ENCODE peak calls at places on chromosomes 7 and 10, in eight cellular contexts. One of them, this sample, is unnamed.

GRCh38 chr10:109881481-109881880 is 41.8 kb downstream of the XPNPEP1 start:
- DNase-seq in A549: no peak
- DNase-seq in heart left ventricle: no peak
- DNase-seq in brain microvascular endothelial cell: no peak
- DNase-seq in mesendoderm: no peak
- DNase-seq in iPS DF 6.9: no peak
- DNase-seq in SK-N-SH: no peak
- DNase-seq in dorsolateral prefrontal cortex: no peak
- DNase-seq in this sample: peak

GRCh38 chr7:130850960-130851359 is 117.0 kb upstream of the KLF14 start:
- DNase-seq in mesendoderm: no peak
- DNase-seq in SK-N-SH: no peak
- DNase-seq in dorsolateral prefrontal cortex: no peak
- DNase-seq in iPS DF 6.9: no peak
- DNase-seq in heart left ventricle: no peak
- DNase-seq in A549: no peak
- DNase-seq in brain microvascular endothelial cell: no peak
- DNase-seq in this sample: no peak

GRCh38 chr10:44391981-44392380 is 7.1 kb upstream of the CXCL12 start:
- DNase-seq in mesendoderm: no peak
- DNase-seq in A549: no peak
- DNase-seq in iPS DF 6.9: no peak
- DNase-seq in brain microvascular endothelial cell: no peak
- DNase-seq in heart left ventricle: no peak
- DNase-seq in dorsolateral prefrontal cortex: no peak
- DNase-seq in SK-N-SH: no peak
- DNase-seq in this sample: peak

GRCh38 chr10:95242581-95243317 is 48.1 kb downstream of the PDLIM1 start:
- DNase-seq in SK-N-SH: peak
- DNase-seq in A549: peak
- DNase-seq in iPS DF 6.9: peak
- DNase-seq in heart left ventricle: no peak
- DNase-seq in brain microvascular endothelial cell: no peak
- DNase-seq in mesendoderm: peak
- DNase-seq in dorsolateral prefrontal cortex: peak
- DNase-seq in this sample: peak

GRCh38 chr7:93382362-93382761 is 150.2 kb downstream of the VPS50 start:
- DNase-seq in SK-N-SH: no peak
- DNase-seq in A549: no peak
- DNase-seq in dorsolateral prefrontal cortex: no peak
- DNase-seq in heart left ventricle: no peak
- DNase-seq in iPS DF 6.9: no peak
- DNase-seq in mesendoderm: no peak
- DNase-seq in brain microvascular endothelial cell: no peak
- DNase-seq in this sample: no peak

GRCh38 chr7:148915211-148915610 is 31.1 kb upstream of the EZH2 start:
- DNase-seq in heart left ventricle: no peak
- DNase-seq in brain microvascular endothelial cell: no peak
- DNase-seq in dorsolateral prefrontal cortex: no peak
- DNase-seq in iPS DF 6.9: no peak
- DNase-seq in mesendoderm: no peak
- DNase-seq in SK-N-SH: no peak
- DNase-seq in A549: no peak
- DNase-seq in this sample: no peak

GRCh38 chr10:49167629-49168540 is 20.3 kb downstream of the TMEM273 start:
- DNase-seq in SK-N-SH: no peak
- DNase-seq in iPS DF 6.9: no peak
- DNase-seq in dorsolateral prefrontal cortex: no peak
- DNase-seq in mesendoderm: no peak
- DNase-seq in A549: no peak
- DNase-seq in heart left ventricle: no peak
- DNase-seq in brain microvascular endothelial cell: no peak
- DNase-seq in this sample: no peak

GRCh38 chr7:151599401-151600227 is 79.9 kb upstream of the RHEB start:
- DNase-seq in iPS DF 6.9: no peak
- DNase-seq in A549: peak
- DNase-seq in heart left ventricle: peak
- DNase-seq in dorsolateral prefrontal cortex: no peak
- DNase-seq in brain microvascular endothelial cell: peak
- DNase-seq in SK-N-SH: peak
- DNase-seq in mesendoderm: peak
- DNase-seq in this sample: no peak

GRCh38 chr10:3834410-3834809 is 49.4 kb upstream of the KLF6 start:
- DNase-seq in A549: no peak
- DNase-seq in mesendoderm: no peak
- DNase-seq in heart left ventricle: no peak
- DNase-seq in SK-N-SH: no peak
- DNase-seq in dorsolateral prefrontal cortex: no peak
- DNase-seq in brain microvascular endothelial cell: no peak
- DNase-seq in iPS DF 6.9: no peak
- DNase-seq in this sample: no peak

GRCh38 chr10:116226766-116227165 is 46.2 kb downstream of the GFRA1 start:
- DNase-seq in brain microvascular endothelial cell: no peak
- DNase-seq in dorsolateral prefrontal cortex: no peak
- DNase-seq in A549: no peak
- DNase-seq in SK-N-SH: no peak
- DNase-seq in mesendoderm: no peak
- DNase-seq in heart left ventricle: no peak
- DNase-seq in iPS DF 6.9: no peak
- DNase-seq in this sample: no peak
- H3K4me3 ChIP-seq in brain microvascular endothelial cell: no peak
- H3K4me3 ChIP-seq in dorsolateral prefrontal cortex: no peak
- H3K4me3 ChIP-seq in A549: no peak
- H3K4me3 ChIP-seq in SK-N-SH: no peak
- H3K4me3 ChIP-seq in mesendoderm: no peak
- H3K4me3 ChIP-seq in heart left ventricle: no peak
- H3K4me3 ChIP-seq in iPS DF 6.9: no peak
- H3K4me3 ChIP-seq in this sample: no peak

GRCh38 chr10:79241629-79241989 is 105.7 kb upstream of the PPIF start:
- DNase-seq in SK-N-SH: no peak
- DNase-seq in brain microvascular endothelial cell: no peak
- DNase-seq in A549: no peak
- DNase-seq in dorsolateral prefrontal cortex: no peak
- DNase-seq in mesendoderm: no peak
- DNase-seq in heart left ventricle: no peak
- DNase-seq in iPS DF 6.9: no peak
- DNase-seq in this sample: peak
- H3K27ac ChIP-seq in SK-N-SH: peak
- H3K27ac ChIP-seq in brain microvascular endothelial cell: no peak
- H3K27ac ChIP-seq in A549: no peak
- H3K27ac ChIP-seq in dorsolateral prefrontal cortex: peak
- H3K27ac ChIP-seq in mesendoderm: no peak
- H3K27ac ChIP-seq in heart left ventricle: peak
- H3K27ac ChIP-seq in iPS DF 6.9: no peak
- H3K27ac ChIP-seq in this sample: no peak

DNA sequence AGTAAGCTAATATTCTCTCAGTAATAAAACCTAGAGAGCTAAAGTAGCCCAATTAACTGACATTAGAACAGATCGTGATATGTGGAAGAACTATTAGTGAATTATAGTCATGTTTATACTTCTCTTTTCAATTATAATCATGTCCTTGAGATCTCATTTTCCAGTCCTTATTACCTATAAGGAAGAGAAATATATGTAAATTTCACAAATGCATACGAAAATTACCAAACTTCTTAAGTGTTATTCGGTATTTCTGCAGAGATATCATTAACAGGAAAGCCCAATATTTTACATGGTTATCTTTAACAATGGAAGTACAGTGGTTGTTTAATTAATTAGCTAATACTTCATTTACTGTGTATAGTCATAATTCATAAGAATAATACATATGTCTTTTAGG is 110.7 kb downstream of the PTEN start:
- DNase-seq in heart left ventricle: no peak
- DNase-seq in A549: no peak
- DNase-seq in mesendoderm: no peak
- DNase-seq in iPS DF 6.9: no peak
- DNase-seq in brain microvascular endothelial cell: no peak
- DNase-seq in SK-N-SH: no peak
- DNase-seq in dorsolateral prefrontal cortex: no peak
- DNase-seq in this sample: no peak
- H3K4me3 ChIP-seq in heart left ventricle: no peak
- H3K4me3 ChIP-seq in A549: no peak
- H3K4me3 ChIP-seq in mesendoderm: no peak
- H3K4me3 ChIP-seq in iPS DF 6.9: no peak
- H3K4me3 ChIP-seq in brain microvascular endothelial cell: no peak
- H3K4me3 ChIP-seq in SK-N-SH: no peak
- H3K4me3 ChIP-seq in dorsolateral prefrontal cortex: no peak
- H3K4me3 ChIP-seq in this sample: no peak

GRCh38 chr7:55158983-55159382 is 140.2 kb downstream of the EGFR start:
- DNase-seq in SK-N-SH: no peak
- DNase-seq in heart left ventricle: no peak
- DNase-seq in dorsolateral prefrontal cortex: no peak
- DNase-seq in mesendoderm: no peak
- DNase-seq in A549: no peak
- DNase-seq in iPS DF 6.9: no peak
- DNase-seq in brain microvascular endothelial cell: no peak
- DNase-seq in this sample: no peak
- H3K27ac ChIP-seq in SK-N-SH: no peak
- H3K27ac ChIP-seq in heart left ventricle: no peak
- H3K27ac ChIP-seq in dorsolateral prefrontal cortex: no peak
- H3K27ac ChIP-seq in mesendoderm: no peak
- H3K27ac ChIP-seq in A549: no peak
- H3K27ac ChIP-seq in iPS DF 6.9: no peak
- H3K27ac ChIP-seq in brain microvascular endothelial cell: peak
- H3K27ac ChIP-seq in this sample: no peak

GRCh38 chr7:100722480-100723212 is 2.4 kb downstream of the EPO start:
- DNase-seq in iPS DF 6.9: no peak
- DNase-seq in A549: no peak
- DNase-seq in mesendoderm: no peak
- DNase-seq in SK-N-SH: peak
- DNase-seq in heart left ventricle: no peak
- DNase-seq in dorsolateral prefrontal cortex: no peak
- DNase-seq in brain microvascular endothelial cell: no peak
- DNase-seq in this sample: no peak

GRCh38 chr7:100721505-100721812 is 1.2 kb downstream of the EPO start:
- DNase-seq in dorsolateral prefrontal cortex: no peak
- DNase-seq in A549: no peak
- DNase-seq in brain microvascular endothelial cell: no peak
- DNase-seq in mesendoderm: no peak
- DNase-seq in SK-N-SH: no peak
- DNase-seq in heart left ventricle: no peak
- DNase-seq in iPS DF 6.9: no peak
- DNase-seq in this sample: peak

GRCh38 chr7:100720645-100721504 is 607 bp downstream of the EPO start:
- DNase-seq in iPS DF 6.9: no peak
- DNase-seq in brain microvascular endothelial cell: no peak
- DNase-seq in mesendoderm: peak
- DNase-seq in A549: no peak
- DNase-seq in heart left ventricle: no peak
- DNase-seq in dorsolateral prefrontal cortex: no peak
- DNase-seq in SK-N-SH: peak
- DNase-seq in this sample: peak

GRCh38 chr7:100719523-100720319 is 547 bp upstream of the EPO start:
- DNase-seq in mesendoderm: no peak
- DNase-seq in brain microvascular endothelial cell: peak
- DNase-seq in iPS DF 6.9: no peak
- DNase-seq in heart left ventricle: no peak
- DNase-seq in SK-N-SH: no peak
- DNase-seq in A549: peak
- DNase-seq in dorsolateral prefrontal cortex: no peak
- DNase-seq in this sample: peak

DNA sequence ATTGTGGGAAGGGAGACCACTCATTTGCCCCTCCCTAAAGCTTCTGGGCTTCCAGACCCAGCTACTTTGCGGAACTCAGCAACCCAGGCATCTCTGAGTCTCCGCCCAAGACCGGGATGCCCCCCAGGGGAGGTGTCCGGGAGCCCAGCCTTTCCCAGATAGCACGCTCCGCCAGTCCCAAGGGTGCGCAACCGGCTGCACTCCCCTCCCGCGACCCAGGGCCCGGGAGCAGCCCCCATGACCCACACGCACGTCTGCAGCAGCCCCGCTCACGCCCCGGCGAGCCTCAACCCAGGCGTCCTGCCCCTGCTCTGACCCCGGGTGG is at the start of gene EPO:
- DNase-seq in dorsolateral prefrontal cortex: no peak
- DNase-seq in mesendoderm: no peak
- DNase-seq in iPS DF 6.9: no peak
- DNase-seq in SK-N-SH: no peak
- DNase-seq in brain microvascular endothelial cell: no peak
- DNase-seq in A549: no peak
- DNase-seq in heart left ventricle: no peak
- DNase-seq in this sample: peak
- H3K4me3 ChIP-seq in dorsolateral prefrontal cortex: no peak
- H3K4me3 ChIP-seq in mesendoderm: no peak
- H3K4me3 ChIP-seq in iPS DF 6.9: peak
- H3K4me3 ChIP-seq in SK-N-SH: peak
- H3K4me3 ChIP-seq in brain microvascular endothelial cell: no peak
- H3K4me3 ChIP-seq in A549: peak
- H3K4me3 ChIP-seq in heart left ventricle: no peak
- H3K4me3 ChIP-seq in this sample: peak

GRCh38 chr10:97737770-97738265 is 890 bp downstream of the ZFYVE27 start:
- DNase-seq in iPS DF 6.9: no peak
- DNase-seq in heart left ventricle: no peak
- DNase-seq in SK-N-SH: no peak
- DNase-seq in brain microvascular endothelial cell: no peak
- DNase-seq in A549: no peak
- DNase-seq in dorsolateral prefrontal cortex: no peak
- DNase-seq in mesendoderm: no peak
- DNase-seq in this sample: no peak

GRCh38 chr10:97743169-97743945 is 6.4 kb downstream of the ZFYVE27 start:
- DNase-seq in mesendoderm: no peak
- DNase-seq in A549: no peak
- DNase-seq in dorsolateral prefrontal cortex: no peak
- DNase-seq in iPS DF 6.9: no peak
- DNase-seq in SK-N-SH: no peak
- DNase-seq in heart left ventricle: no peak
- DNase-seq in brain microvascular endothelial cell: no peak
- DNase-seq in this sample: no peak

GRCh38 chr10:97738616-97739015 is 1.7 kb downstream of the ZFYVE27 start:
- DNase-seq in SK-N-SH: no peak
- DNase-seq in mesendoderm: no peak
- DNase-seq in heart left ventricle: no peak
- DNase-seq in brain microvascular endothelial cell: no peak
- DNase-seq in iPS DF 6.9: no peak
- DNase-seq in A549: no peak
- DNase-seq in dorsolateral prefrontal cortex: no peak
- DNase-seq in this sample: no peak

GRCh38 chr10:97736902-97737769 is at the start of gene ZFYVE27:
- DNase-seq in brain microvascular endothelial cell: peak
- DNase-seq in heart left ventricle: peak
- DNase-seq in A549: peak
- DNase-seq in SK-N-SH: peak
- DNase-seq in mesendoderm: peak
- DNase-seq in dorsolateral prefrontal cortex: peak
- DNase-seq in iPS DF 6.9: no peak
- DNase-seq in this sample: peak

DNA sequence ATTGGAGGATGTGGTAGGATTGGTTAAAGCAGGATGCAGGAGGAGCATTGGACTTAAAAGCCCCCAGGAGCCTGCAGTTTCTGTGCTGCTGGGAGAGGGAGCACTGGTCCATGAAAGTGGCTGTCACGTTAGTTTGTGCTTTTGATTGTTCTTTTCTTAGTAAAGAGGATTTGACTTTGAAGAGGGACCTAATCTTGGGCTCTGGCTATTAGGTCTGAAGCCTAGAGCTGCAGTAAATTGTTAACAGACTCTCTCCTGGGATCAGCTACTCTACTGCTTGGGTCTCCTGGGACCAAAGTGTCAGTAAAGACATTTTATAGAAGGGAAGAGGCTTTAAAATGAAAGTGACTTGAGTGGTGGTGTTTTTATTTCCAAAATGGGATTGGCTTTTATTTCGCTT is 3.7 kb downstream of the ZFYVE27 start:
- DNase-seq in heart left ventricle: no peak
- DNase-seq in iPS DF 6.9: no peak
- DNase-seq in brain microvascular endothelial cell: no peak
- DNase-seq in mesendoderm: no peak
- DNase-seq in dorsolateral prefrontal cortex: no peak
- DNase-seq in A549: no peak
- DNase-seq in SK-N-SH: no peak
- DNase-seq in this sample: no peak
- H3K27ac ChIP-seq in heart left ventricle: no peak
- H3K27ac ChIP-seq in iPS DF 6.9: no peak
- H3K27ac ChIP-seq in brain microvascular endothelial cell: no peak
- H3K27ac ChIP-seq in mesendoderm: no peak
- H3K27ac ChIP-seq in dorsolateral prefrontal cortex: no peak
- H3K27ac ChIP-seq in A549: no peak
- H3K27ac ChIP-seq in SK-N-SH: no peak
- H3K27ac ChIP-seq in this sample: no peak